ENCODE peak calls at places on chromosomes 12 and 14, in six cellular contexts. Y is stimulated activated naive CD4-positive, alpha-beta T cell; B is Right ventricle myocardium superior; O is tibial nerve; Q is stimulated activated CD8-positive, alpha-beta memory T cell treated with anti-CD3 and anti-CD28 coated beads, Interleukin-15, amount 100 ng/mL, for 24 hours; D is activated naive CD8-positive, alpha-beta T cell treated with anti-CD3 and anti-CD28 coated beads, Interleukin-2, amount 50 U/mL, for 24 hours. W is an unnamed sample.

GRCh38 chr12:29552994-29553748 is 55.7 kb upstream of the OVCH1 start:
- DNase-seq in Y (no peak), B (no peak), O (no peak), Q (no peak), D (no peak), W (no peak)

GRCh38 chr12:129961111-129961510 is 57.3 kb upstream of the TMEM132D start:
- DNase-seq in Y (no peak), B (no peak), O (no peak), Q (no peak), D (no peak), W (no peak)

GRCh38 chr14:53180272-53181221 is 27.4 kb upstream of the DDHD1 start:
- DNase-seq in Y (no peak), B (no peak), O (no peak), Q (no peak), D (peak), W (no peak)

GRCh38 chr12:104280703-104281458 is 22.7 kb upstream of the EID3 start:
- DNase-seq in Y (no peak), B (no peak), O (no peak), Q (no peak), D (no peak), W (no peak)

GRCh38 chr12:27667540-27667939 is 28.7 kb upstream of the REP15 start:
- DNase-seq in Y (no peak), B (no peak), O (no peak), Q (no peak), D (no peak), W (no peak)

GRCh38 chr12:113465808-113466769 is 5.6 kb downstream of the LHX5 start:
- DNase-seq in Y (no peak), B (no peak), O (no peak), Q (no peak), D (no peak), W (no peak)

GRCh38 chr12:13094349-13094748 is 9.1 kb downstream of the GSG1 start:
- DNase-seq in Y (no peak), B (no peak), O (no peak), Q (no peak), D (no peak), W (no peak)

GRCh38 chr12:51752490-51752889 is 96.0 kb downstream of the FIGNL2 start:
- DNase-seq in Y (no peak), B (peak), O (peak), Q (no peak), D (no peak), W (peak)

GRCh38 chr12:93970892-93971688 is 177.3 kb upstream of the PLXNC1 start:
- DNase-seq in Y (no peak), B (no peak), O (no peak), Q (no peak), D (no peak), W (no peak)

W was measured in right atrium auricular region.